ENCODE peak calls at places on chromosomes 11 and 22, in seven cellular contexts. One of them, this sample, is unnamed.

GRCh38 chr22:40499187-40499753 is 128.9 kb downstream of the SGSM3 start:
- DNase-seq in amniotic stem cell: peak
- DNase-seq in H9: no peak
- DNase-seq in RCC 7860: peak
- DNase-seq in IMR-90: peak
- DNase-seq in HuH-7: no peak
- DNase-seq in GM23248: peak
- DNase-seq in this sample: no peak

GRCh38 chr22:35400335-35400680 is 368 bp downstream of the MCM5 start:
- DNase-seq in amniotic stem cell: no peak
- DNase-seq in H9: no peak
- DNase-seq in RCC 7860: no peak
- DNase-seq in IMR-90: no peak
- DNase-seq in HuH-7: no peak
- DNase-seq in GM23248: peak
- DNase-seq in this sample: no peak

GRCh38 chr11:10076458-10077141 is 217.4 kb downstream of the SBF2 start:
- DNase-seq in amniotic stem cell: no peak
- DNase-seq in H9: peak
- DNase-seq in RCC 7860: no peak
- DNase-seq in IMR-90: peak
- DNase-seq in HuH-7: peak
- DNase-seq in GM23248: peak
- DNase-seq in this sample: no peak

GRCh38 chr11:69297926-69298777 is 4.2 kb downstream of the MYEOV start:
- DNase-seq in amniotic stem cell: peak
- DNase-seq in H9: no peak
- DNase-seq in RCC 7860: peak
- DNase-seq in IMR-90: peak
- DNase-seq in HuH-7: peak
- DNase-seq in GM23248: peak
- DNase-seq in this sample: no peak

GRCh38 chr11:124115782-124116616 is 749 bp downstream of the VWA5A start:
- DNase-seq in amniotic stem cell: no peak
- DNase-seq in H9: peak
- DNase-seq in RCC 7860: no peak
- DNase-seq in IMR-90: no peak
- DNase-seq in HuH-7: no peak
- DNase-seq in GM23248: no peak
- DNase-seq in this sample: no peak

GRCh38 chr11:95503047-95503446 is 272.0 kb upstream of the SESN3 start:
- DNase-seq in amniotic stem cell: no peak
- DNase-seq in H9: no peak
- DNase-seq in RCC 7860: no peak
- DNase-seq in IMR-90: peak
- DNase-seq in HuH-7: no peak
- DNase-seq in GM23248: peak
- DNase-seq in this sample: no peak

GRCh38 chr11:79219186-79220045 is 221.4 kb downstream of the TENM4 start:
- DNase-seq in amniotic stem cell: no peak
- DNase-seq in H9: no peak
- DNase-seq in RCC 7860: no peak
- DNase-seq in IMR-90: no peak
- DNase-seq in HuH-7: no peak
- DNase-seq in GM23248: peak
- DNase-seq in this sample: no peak

GRCh38 chr22:29773233-29773632 is 6.1 kb downstream of the UQCR10 start:
- DNase-seq in amniotic stem cell: no peak
- DNase-seq in H9: no peak
- DNase-seq in RCC 7860: peak
- DNase-seq in IMR-90: peak
- DNase-seq in HuH-7: no peak
- DNase-seq in GM23248: peak
- DNase-seq in this sample: no peak

GRCh38 chr11:2267871-2268825 is 2.2 kb downstream of the ASCL2 start:
- DNase-seq in amniotic stem cell: no peak
- DNase-seq in H9: peak
- DNase-seq in RCC 7860: no peak
- DNase-seq in IMR-90: no peak
- DNase-seq in HuH-7: no peak
- DNase-seq in GM23248: no peak
- DNase-seq in this sample: peak

GRCh38 chr22:26377170-26377825 is 51.8 kb upstream of the ASPHD2 start:
- DNase-seq in amniotic stem cell: no peak
- DNase-seq in H9: peak
- DNase-seq in RCC 7860: no peak
- DNase-seq in IMR-90: no peak
- DNase-seq in HuH-7: no peak
- DNase-seq in GM23248: no peak
- DNase-seq in this sample: no peak

GRCh38 chr11:36403661-36404060 is 106.4 kb downstream of the TRAF6 start:
- DNase-seq in amniotic stem cell: no peak
- DNase-seq in H9: no peak
- DNase-seq in RCC 7860: no peak
- DNase-seq in IMR-90: peak
- DNase-seq in HuH-7: peak
- DNase-seq in GM23248: no peak
- DNase-seq in this sample: no peak

GRCh38 chr22:32341122-32341740 is 16.4 kb upstream of the RFPL3 start:
- DNase-seq in amniotic stem cell: no peak
- DNase-seq in H9: no peak
- DNase-seq in RCC 7860: peak
- DNase-seq in IMR-90: no peak
- DNase-seq in HuH-7: no peak
- DNase-seq in GM23248: no peak
- DNase-seq in this sample: peak

GRCh38 chr11:60948251-60948650 is 3.7 kb downstream of the SLC15A3 start:
- DNase-seq in amniotic stem cell: no peak
- DNase-seq in H9: no peak
- DNase-seq in RCC 7860: no peak
- DNase-seq in IMR-90: no peak
- DNase-seq in HuH-7: no peak
- DNase-seq in GM23248: no peak
- DNase-seq in this sample: no peak

GRCh38 chr11:131186629-131187075 is 183.8 kb upstream of the NTM start:
- DNase-seq in amniotic stem cell: no peak
- DNase-seq in H9: peak
- DNase-seq in RCC 7860: no peak
- DNase-seq in IMR-90: no peak
- DNase-seq in HuH-7: no peak
- DNase-seq in GM23248: peak
- DNase-seq in this sample: no peak

GRCh38 chr11:114783805-114784204 is 105.5 kb downstream of the NXPE2 start:
- DNase-seq in amniotic stem cell: no peak
- DNase-seq in H9: no peak
- DNase-seq in RCC 7860: no peak
- DNase-seq in IMR-90: no peak
- DNase-seq in HuH-7: no peak
- DNase-seq in GM23248: no peak
- DNase-seq in this sample: no peak

GRCh38 chr11:10304495-10305261 is at the start of gene ADM:
- DNase-seq in amniotic stem cell: peak
- DNase-seq in H9: peak
- DNase-seq in RCC 7860: peak
- DNase-seq in IMR-90: peak
- DNase-seq in HuH-7: peak
- DNase-seq in GM23248: peak
- DNase-seq in this sample: peak

GRCh38 chr11:76209956-76210885 is 3.9 kb upstream of the WNT11 start:
- DNase-seq in amniotic stem cell: peak
- DNase-seq in H9: no peak
- DNase-seq in RCC 7860: no peak
- DNase-seq in IMR-90: peak
- DNase-seq in HuH-7: no peak
- DNase-seq in GM23248: peak
- DNase-seq in this sample: no peak

GRCh38 chr22:48802576-48802975 is 1025.1 kb downstream of the BRD1 start:
- DNase-seq in amniotic stem cell: no peak
- DNase-seq in H9: no peak
- DNase-seq in RCC 7860: no peak
- DNase-seq in IMR-90: no peak
- DNase-seq in HuH-7: no peak
- DNase-seq in GM23248: no peak
- DNase-seq in this sample: no peak

This sample was measured in vagina.